ENCODE peak calls at places on chromosomes 7 and 10, in seven cellular contexts. One of them, this sample, is unnamed.

GRCh38 chr7:30682131-30683083 is at the start of gene CRHR2:
- DNase-seq in fibroblast of lung: no peak
- DNase-seq in K562: peak
- DNase-seq in hepatocyte: peak
- DNase-seq in PC-3: no peak
- DNase-seq in mammary epithelial cell: no peak
- DNase-seq in astrocyte: no peak
- DNase-seq in this sample: peak

GRCh38 chr10:12710594-12711343 is 290.7 kb downstream of the CCDC3 start:
- DNase-seq in fibroblast of lung: peak
- DNase-seq in K562: peak
- DNase-seq in hepatocyte: peak
- DNase-seq in PC-3: peak
- DNase-seq in mammary epithelial cell: peak
- DNase-seq in astrocyte: peak
- DNase-seq in this sample: peak

GRCh38 chr10:118041316-118041715 is 5.4 kb downstream of the RAB11FIP2 start:
- DNase-seq in fibroblast of lung: peak
- DNase-seq in K562: no peak
- DNase-seq in hepatocyte: no peak
- DNase-seq in PC-3: peak
- DNase-seq in mammary epithelial cell: peak
- DNase-seq in astrocyte: peak
- DNase-seq in this sample: no peak

GRCh38 chr7:141221007-141221612 is 147.2 kb downstream of the TMEM178B start:
- DNase-seq in fibroblast of lung: no peak
- DNase-seq in K562: no peak
- DNase-seq in hepatocyte: peak
- DNase-seq in PC-3: peak
- DNase-seq in mammary epithelial cell: no peak
- DNase-seq in astrocyte: no peak
- DNase-seq in this sample: peak

GRCh38 chr7:17123020-17123419 is 175.4 kb upstream of the AHR start:
- DNase-seq in fibroblast of lung: peak
- DNase-seq in K562: no peak
- DNase-seq in hepatocyte: no peak
- DNase-seq in PC-3: no peak
- DNase-seq in mammary epithelial cell: no peak
- DNase-seq in astrocyte: peak
- DNase-seq in this sample: peak

GRCh38 chr7:151763420-151763984 is 113.4 kb downstream of the PRKAG2 start:
- DNase-seq in fibroblast of lung: no peak
- DNase-seq in K562: no peak
- DNase-seq in hepatocyte: no peak
- DNase-seq in PC-3: no peak
- DNase-seq in mammary epithelial cell: no peak
- DNase-seq in astrocyte: no peak
- DNase-seq in this sample: no peak

GRCh38 chr10:88243202-88243744 is 339.8 kb downstream of the RNLS start:
- DNase-seq in fibroblast of lung: peak
- DNase-seq in K562: no peak
- DNase-seq in hepatocyte: no peak
- DNase-seq in PC-3: no peak
- DNase-seq in mammary epithelial cell: no peak
- DNase-seq in astrocyte: no peak
- DNase-seq in this sample: no peak

GRCh38 chr7:87316846-87317545 is 28.5 kb upstream of the CROT start:
- DNase-seq in fibroblast of lung: peak
- DNase-seq in K562: no peak
- DNase-seq in hepatocyte: no peak
- DNase-seq in PC-3: peak
- DNase-seq in mammary epithelial cell: peak
- DNase-seq in astrocyte: peak
- DNase-seq in this sample: peak

GRCh38 chr7:155338632-155339320 is 41.1 kb downstream of the INSIG1 start:
- DNase-seq in fibroblast of lung: no peak
- DNase-seq in K562: no peak
- DNase-seq in hepatocyte: no peak
- DNase-seq in PC-3: no peak
- DNase-seq in mammary epithelial cell: no peak
- DNase-seq in astrocyte: no peak
- DNase-seq in this sample: no peak

GRCh38 chr10:74913321-74913980 is 87.1 kb downstream of the KAT6B start:
- DNase-seq in fibroblast of lung: no peak
- DNase-seq in K562: no peak
- DNase-seq in hepatocyte: no peak
- DNase-seq in PC-3: no peak
- DNase-seq in mammary epithelial cell: no peak
- DNase-seq in astrocyte: no peak
- DNase-seq in this sample: no peak

GRCh38 chr10:483266-483665 is 206.2 kb downstream of the DIP2C start:
- DNase-seq in fibroblast of lung: no peak
- DNase-seq in K562: no peak
- DNase-seq in hepatocyte: no peak
- DNase-seq in PC-3: no peak
- DNase-seq in mammary epithelial cell: no peak
- DNase-seq in astrocyte: no peak
- DNase-seq in this sample: no peak

GRCh38 chr10:127990846-127991542 is 84.1 kb downstream of the PTPRE start:
- DNase-seq in fibroblast of lung: peak
- DNase-seq in K562: no peak
- DNase-seq in hepatocyte: peak
- DNase-seq in PC-3: peak
- DNase-seq in mammary epithelial cell: peak
- DNase-seq in astrocyte: peak
- DNase-seq in this sample: peak

GRCh38 chr10:89147256-89147655 is 59.9 kb downstream of the CH25H start:
- DNase-seq in fibroblast of lung: peak
- DNase-seq in K562: no peak
- DNase-seq in hepatocyte: no peak
- DNase-seq in PC-3: peak
- DNase-seq in mammary epithelial cell: peak
- DNase-seq in astrocyte: peak
- DNase-seq in this sample: no peak

GRCh38 chr10:46525177-46525823 is 31.2 kb downstream of the GPRIN2 start:
- DNase-seq in fibroblast of lung: peak
- DNase-seq in K562: no peak
- DNase-seq in hepatocyte: no peak
- DNase-seq in PC-3: peak
- DNase-seq in mammary epithelial cell: peak
- DNase-seq in astrocyte: peak
- DNase-seq in this sample: peak

GRCh38 chr10:6071181-6072175 is 9.3 kb upstream of the IL2RA start:
- DNase-seq in fibroblast of lung: no peak
- DNase-seq in K562: no peak
- DNase-seq in hepatocyte: no peak
- DNase-seq in PC-3: no peak
- DNase-seq in mammary epithelial cell: no peak
- DNase-seq in astrocyte: no peak
- DNase-seq in this sample: no peak

GRCh38 chr10:13708256-13708990 is 121.7 kb downstream of the PRPF18 start:
- DNase-seq in fibroblast of lung: no peak
- DNase-seq in K562: no peak
- DNase-seq in hepatocyte: peak
- DNase-seq in PC-3: peak
- DNase-seq in mammary epithelial cell: peak
- DNase-seq in astrocyte: peak
- DNase-seq in this sample: no peak

GRCh38 chr7:102417105-102417504 is 16.3 kb upstream of the ORAI2 start:
- DNase-seq in fibroblast of lung: no peak
- DNase-seq in K562: no peak
- DNase-seq in hepatocyte: no peak
- DNase-seq in PC-3: no peak
- DNase-seq in mammary epithelial cell: no peak
- DNase-seq in astrocyte: no peak
- DNase-seq in this sample: no peak

GRCh38 chr7:19368540-19368939 is 223.3 kb upstream of the FERD3L start:
- DNase-seq in fibroblast of lung: no peak
- DNase-seq in K562: no peak
- DNase-seq in hepatocyte: no peak
- DNase-seq in PC-3: no peak
- DNase-seq in mammary epithelial cell: no peak
- DNase-seq in astrocyte: no peak
- DNase-seq in this sample: no peak

GRCh38 chr7:1091019-1091643 is 3.2 kb downstream of the GPER1 start:
- DNase-seq in fibroblast of lung: no peak
- DNase-seq in K562: no peak
- DNase-seq in hepatocyte: no peak
- DNase-seq in PC-3: peak
- DNase-seq in mammary epithelial cell: peak
- DNase-seq in astrocyte: peak
- DNase-seq in this sample: no peak

GRCh38 chr7:91436655-91437054 is 172.4 kb downstream of the FZD1 start:
- DNase-seq in fibroblast of lung: no peak
- DNase-seq in K562: no peak
- DNase-seq in hepatocyte: no peak
- DNase-seq in PC-3: no peak
- DNase-seq in mammary epithelial cell: no peak
- DNase-seq in astrocyte: no peak
- DNase-seq in this sample: no peak

GRCh38 chr7:42930889-42931288 is 1.1 kb downstream of the PSMA2 start:
- DNase-seq in fibroblast of lung: no peak
- DNase-seq in K562: peak
- DNase-seq in hepatocyte: peak
- DNase-seq in PC-3: no peak
- DNase-seq in mammary epithelial cell: no peak
- DNase-seq in astrocyte: peak
- DNase-seq in this sample: no peak
- H3K4me3 ChIP-seq in fibroblast of lung: peak
- H3K4me3 ChIP-seq in K562: peak
- H3K4me3 ChIP-seq in hepatocyte: peak
- H3K4me3 ChIP-seq in PC-3: peak
- H3K4me3 ChIP-seq in mammary epithelial cell: peak
- H3K4me3 ChIP-seq in astrocyte: peak
- H3K4me3 ChIP-seq in this sample: peak

GRCh38 chr7:73623798-73624668 is at the start of gene MLXIPL:
- DNase-seq in fibroblast of lung: peak
- DNase-seq in K562: peak
- DNase-seq in hepatocyte: peak
- DNase-seq in PC-3: peak
- DNase-seq in mammary epithelial cell: peak
- DNase-seq in astrocyte: no peak
- DNase-seq in this sample: peak
- TF ChIP-seq EZH2 in fibroblast of lung: peak
- TF ChIP-seq EZH2 in K562: no peak
- TF ChIP-seq EZH2 in hepatocyte: peak
- TF ChIP-seq EZH2 in PC-3: no peak
- TF ChIP-seq EZH2 in mammary epithelial cell: no peak
- TF ChIP-seq EZH2 in astrocyte: peak
- TF ChIP-seq EZH2 in this sample: no peak

GRCh38 chr7:149624419-149625338 is 127.1 kb upstream of the ZNF746 start:
- DNase-seq in fibroblast of lung: peak
- DNase-seq in K562: peak
- DNase-seq in hepatocyte: peak
- DNase-seq in PC-3: peak
- DNase-seq in mammary epithelial cell: peak
- DNase-seq in astrocyte: peak
- DNase-seq in this sample: peak

GRCh38 chr7:149626972-149627371 is 129.4 kb upstream of the ZNF746 start:
- DNase-seq in fibroblast of lung: no peak
- DNase-seq in K562: no peak
- DNase-seq in hepatocyte: no peak
- DNase-seq in PC-3: no peak
- DNase-seq in mammary epithelial cell: no peak
- DNase-seq in astrocyte: no peak
- DNase-seq in this sample: no peak

GRCh38 chr7:149624006-149624405 is 126.4 kb upstream of the ZNF746 start:
- DNase-seq in fibroblast of lung: peak
- DNase-seq in K562: peak
- DNase-seq in hepatocyte: peak
- DNase-seq in PC-3: peak
- DNase-seq in mammary epithelial cell: peak
- DNase-seq in astrocyte: no peak
- DNase-seq in this sample: peak

GRCh38 chr7:149625947-149626392 is 128.4 kb upstream of the ZNF746 start:
- DNase-seq in fibroblast of lung: peak
- DNase-seq in K562: no peak
- DNase-seq in hepatocyte: peak
- DNase-seq in PC-3: no peak
- DNase-seq in mammary epithelial cell: peak
- DNase-seq in astrocyte: no peak
- DNase-seq in this sample: peak

DNA sequence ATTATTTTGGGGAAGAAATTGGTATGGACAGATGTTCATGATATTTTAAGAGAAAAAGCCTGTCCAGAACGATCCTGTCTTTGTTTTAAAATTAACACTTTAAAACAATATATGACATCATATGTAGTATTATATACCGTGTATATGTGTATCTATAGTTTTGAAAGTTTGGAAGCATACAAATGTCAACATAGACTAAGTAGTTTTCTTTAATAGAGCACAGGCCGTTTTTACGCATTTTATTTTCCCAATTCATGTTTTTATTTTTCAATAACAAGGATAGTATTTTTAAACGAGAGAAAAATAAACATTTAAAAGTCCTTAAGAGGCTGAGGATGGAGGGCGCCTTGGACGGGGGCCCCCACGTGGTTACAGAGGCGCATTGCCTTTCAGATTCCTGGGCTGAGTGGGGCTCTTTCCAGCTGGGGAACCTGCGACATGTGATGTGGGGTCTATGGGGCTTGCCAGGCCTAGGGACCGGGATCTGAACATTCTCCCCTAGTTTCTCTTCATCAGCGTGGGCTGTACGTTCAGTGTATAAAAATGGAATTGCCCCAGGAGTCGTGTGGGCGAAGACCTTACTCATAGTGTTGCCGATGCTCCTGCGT is 127.8 kb upstream of the ZNF746 start:
- DNase-seq in fibroblast of lung: peak
- DNase-seq in K562: peak
- DNase-seq in hepatocyte: peak
- DNase-seq in PC-3: peak
- DNase-seq in mammary epithelial cell: peak
- DNase-seq in astrocyte: peak
- DNase-seq in this sample: peak
- TF ChIP-seq CTCF in fibroblast of lung: peak
- TF ChIP-seq CTCF in K562: peak
- TF ChIP-seq CTCF in hepatocyte: peak
- TF ChIP-seq CTCF in PC-3: peak
- TF ChIP-seq CTCF in mammary epithelial cell: peak
- TF ChIP-seq CTCF in astrocyte: peak
- TF ChIP-seq CTCF in this sample: peak

DNA sequence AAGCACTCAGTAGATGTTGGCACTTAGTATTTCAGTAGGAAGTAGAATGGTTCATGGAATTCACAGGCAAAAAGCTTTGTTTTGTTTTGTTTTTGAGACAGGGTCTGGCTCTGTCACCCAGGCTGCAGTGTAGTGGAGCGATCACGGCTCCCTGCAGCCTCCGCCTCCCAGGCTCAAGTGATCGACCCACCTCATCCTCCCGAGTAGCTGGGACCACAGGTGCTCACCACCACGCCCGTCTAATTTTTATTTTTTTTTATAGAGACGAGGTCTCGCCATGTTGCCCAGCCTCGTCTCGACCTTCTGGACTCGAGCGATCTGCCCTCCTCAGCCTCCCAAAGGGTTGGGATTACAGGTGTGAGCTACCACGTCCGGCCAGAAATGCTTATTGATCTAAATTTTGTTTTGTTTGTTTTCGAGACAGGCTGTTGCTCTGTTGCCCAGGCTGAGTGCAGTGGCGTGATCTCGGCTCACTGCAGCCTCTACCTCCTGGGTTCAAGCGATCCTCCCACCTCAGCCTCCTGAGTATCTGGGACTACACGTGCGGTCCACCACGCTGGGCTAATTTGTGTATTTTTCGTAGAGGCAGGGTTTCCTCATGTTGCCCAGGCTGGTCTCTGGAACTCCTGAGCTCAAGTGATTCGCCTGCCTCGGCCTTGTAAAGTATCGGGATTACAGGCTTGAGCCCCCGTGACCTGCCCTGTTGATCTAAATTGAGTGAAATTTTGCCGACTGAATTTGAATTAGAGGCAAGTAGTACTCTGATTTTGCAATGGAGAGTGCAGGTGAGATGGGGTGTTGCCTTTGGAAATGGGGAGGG is 1.7 kb downstream of the GLRX3 start:
- DNase-seq in fibroblast of lung: no peak
- DNase-seq in K562: no peak
- DNase-seq in hepatocyte: peak
- DNase-seq in PC-3: no peak
- DNase-seq in mammary epithelial cell: no peak
- DNase-seq in astrocyte: no peak
- DNase-seq in this sample: no peak
- H3K4me3 ChIP-seq in fibroblast of lung: peak
- H3K4me3 ChIP-seq in K562: peak
- H3K4me3 ChIP-seq in hepatocyte: peak
- H3K4me3 ChIP-seq in PC-3: peak
- H3K4me3 ChIP-seq in mammary epithelial cell: peak
- H3K4me3 ChIP-seq in astrocyte: peak
- H3K4me3 ChIP-seq in this sample: peak

This sample was measured in A673.